ENCODE peak calls at places on chromosomes 13 and 19, in five cellular contexts. O, J, N, G and A are unnamed samples.

GRCh38 chr13:106566682-106567420 is 1.1 kb downstream of the ARGLU1 start:
- DNase-seq in J (peak), G (no peak), N (no peak), O (peak), A (peak)

GRCh38 chr19:56066152-56067023 is 54.7 kb downstream of the ZNF787 start:
- DNase-seq in O (peak), J (peak), N (peak), G (peak), A (peak)

GRCh38 chr13:36072536-36072935 is 58.6 kb downstream of the DCLK1 start:
- DNase-seq in N (no peak), G (no peak), J (no peak), O (no peak), A (no peak)

GRCh38 chr19:18488838-18489626 is 32.8 kb downstream of the ELL start:
- DNase-seq in J (peak), N (no peak), G (peak), O (peak), A (peak)

GRCh38 chr13:33229446-33230177 is 55.9 kb downstream of the STARD13 start:
- DNase-seq in N (no peak), O (no peak), G (no peak), J (no peak), A (no peak)

GRCh38 chr13:95784161-95784880 is 107.4 kb downstream of the DNAJC3 start:
- DNase-seq in G (no peak), J (no peak), N (no peak), O (no peak), A (no peak)

GRCh38 chr19:42683917-42684513 is 56.3 kb downstream of the PSG3 start:
- DNase-seq in N (no peak), J (peak), O (no peak), G (peak), A (peak)

GRCh38 chr13:80955487-80955886 is 614.6 kb upstream of the SPRY2 start:
- DNase-seq in O (no peak), J (no peak), N (no peak), G (no peak), A (no peak)

GRCh38 chr13:113972451-113973217 is 1.2 kb downstream of the C13orf46 start:
- DNase-seq in G (no peak), O (no peak), J (no peak), N (no peak), A (no peak)

GRCh38 chr13:38538412-38538811 is 148.5 kb upstream of the FREM2 start:
- DNase-seq in O (no peak), N (no peak), J (peak), G (peak), A (no peak)

GRCh38 chr19:51668167-51668566 is 21.5 kb upstream of the SIGLEC14 start:
- DNase-seq in N (no peak), J (no peak), G (no peak), O (no peak), A (no peak)

GRCh38 chr19:6510618-6511017 is 8.5 kb upstream of the TUBB4A start:
- DNase-seq in G (no peak), O (no peak), N (no peak), J (no peak), A (no peak)

GRCh38 chr13:80313668-80314278 is 27.2 kb downstream of the SPRY2 start:
- DNase-seq in G (no peak), N (no peak), O (no peak), J (no peak), A (no peak)

GRCh38 chr19:10112895-10113591 is 1.6 kb downstream of the P2RY11 start:
- DNase-seq in O (no peak), N (peak), G (peak), J (peak), A (peak)